ENCODE peak calls at places on chromosomes 11 and 22, in six cellular contexts. One of them, this sample, is unnamed.

GRCh38 chr22:26321469-26321913 is 107.6 kb upstream of the ASPHD2 start:
- DNase-seq in right lobe of liver: no peak
- DNase-seq in stomach: no peak
- DNase-seq in spleen: no peak
- DNase-seq in GM12891: no peak
- DNase-seq in H54: peak
- DNase-seq in this sample: no peak

GRCh38 chr11:95650271-95650670 is 139.3 kb downstream of the FAM76B start:
- DNase-seq in right lobe of liver: no peak
- DNase-seq in stomach: no peak
- DNase-seq in spleen: no peak
- DNase-seq in GM12891: no peak
- DNase-seq in H54: no peak
- DNase-seq in this sample: no peak

GRCh38 chr11:13923716-13924650 is 38.5 kb upstream of the SPON1 start:
- DNase-seq in right lobe of liver: no peak
- DNase-seq in stomach: no peak
- DNase-seq in spleen: no peak
- DNase-seq in GM12891: no peak
- DNase-seq in H54: no peak
- DNase-seq in this sample: no peak

GRCh38 chr11:124766156-124766555 is 4.1 kb upstream of the ESAM start:
- DNase-seq in right lobe of liver: no peak
- DNase-seq in stomach: no peak
- DNase-seq in spleen: no peak
- DNase-seq in GM12891: no peak
- DNase-seq in H54: no peak
- DNase-seq in this sample: no peak

GRCh38 chr11:73001615-73002014 is 140.5 kb downstream of the FCHSD2 start:
- DNase-seq in right lobe of liver: no peak
- DNase-seq in stomach: no peak
- DNase-seq in spleen: no peak
- DNase-seq in GM12891: no peak
- DNase-seq in H54: no peak
- DNase-seq in this sample: no peak

GRCh38 chr11:113311536-113311935 is 2.8 kb upstream of the TTC12 start:
- DNase-seq in right lobe of liver: no peak
- DNase-seq in stomach: no peak
- DNase-seq in spleen: no peak
- DNase-seq in GM12891: no peak
- DNase-seq in H54: no peak
- DNase-seq in this sample: no peak

GRCh38 chr11:57255618-57256017 is 18.6 kb upstream of the APLNR start:
- DNase-seq in right lobe of liver: no peak
- DNase-seq in stomach: no peak
- DNase-seq in spleen: no peak
- DNase-seq in GM12891: no peak
- DNase-seq in H54: no peak
- DNase-seq in this sample: no peak

GRCh38 chr11:2269601-2270321 is 627 bp downstream of the ASCL2 start:
- DNase-seq in right lobe of liver: peak
- DNase-seq in stomach: peak
- DNase-seq in spleen: peak
- DNase-seq in GM12891: no peak
- DNase-seq in H54: no peak
- DNase-seq in this sample: peak

GRCh38 chr11:82906236-82906635 is 4.7 kb downstream of the DDIAS start:
- DNase-seq in right lobe of liver: no peak
- DNase-seq in stomach: no peak
- DNase-seq in spleen: no peak
- DNase-seq in GM12891: no peak
- DNase-seq in H54: no peak
- DNase-seq in this sample: peak

GRCh38 chr11:56885182-56885581 is 103.5 kb upstream of the OR5AK2 start:
- DNase-seq in right lobe of liver: no peak
- DNase-seq in stomach: peak
- DNase-seq in spleen: no peak
- DNase-seq in GM12891: no peak
- DNase-seq in H54: no peak
- DNase-seq in this sample: no peak

GRCh38 chr11:134313821-134314607 is 17.8 kb upstream of the GLB1L2 start:
- DNase-seq in right lobe of liver: no peak
- DNase-seq in stomach: no peak
- DNase-seq in spleen: no peak
- DNase-seq in GM12891: no peak
- DNase-seq in H54: no peak
- DNase-seq in this sample: no peak

GRCh38 chr11:130677486-130678153 is 229.2 kb downstream of the ADAMTS15 start:
- DNase-seq in right lobe of liver: no peak
- DNase-seq in stomach: no peak
- DNase-seq in spleen: no peak
- DNase-seq in GM12891: no peak
- DNase-seq in H54: peak
- DNase-seq in this sample: no peak

GRCh38 chr22:45534339-45535192 is 31.9 kb downstream of the FBLN1 start:
- DNase-seq in right lobe of liver: no peak
- DNase-seq in stomach: no peak
- DNase-seq in spleen: no peak
- DNase-seq in GM12891: no peak
- DNase-seq in H54: no peak
- DNase-seq in this sample: no peak

GRCh38 chr11:10076458-10077141 is 217.4 kb downstream of the SBF2 start:
- DNase-seq in right lobe of liver: peak
- DNase-seq in stomach: peak
- DNase-seq in spleen: no peak
- DNase-seq in GM12891: peak
- DNase-seq in H54: no peak
- DNase-seq in this sample: peak

GRCh38 chr22:46867106-46867505 is 104.7 kb downstream of the TBC1D22A start:
- DNase-seq in right lobe of liver: no peak
- DNase-seq in stomach: no peak
- DNase-seq in spleen: no peak
- DNase-seq in GM12891: no peak
- DNase-seq in H54: no peak
- DNase-seq in this sample: no peak

GRCh38 chr11:28296426-28296825 is 188.2 kb downstream of the METTL15 start:
- DNase-seq in right lobe of liver: no peak
- DNase-seq in stomach: no peak
- DNase-seq in spleen: no peak
- DNase-seq in GM12891: no peak
- DNase-seq in H54: no peak
- DNase-seq in this sample: no peak

GRCh38 chr11:92226331-92227232 is 2.0 kb downstream of the FAT3 start:
- DNase-seq in right lobe of liver: no peak
- DNase-seq in stomach: no peak
- DNase-seq in spleen: no peak
- DNase-seq in GM12891: no peak
- DNase-seq in H54: no peak
- DNase-seq in this sample: no peak

GRCh38 chr11:109140857-109141515 is 281.0 kb upstream of the C11orf87 start:
- DNase-seq in right lobe of liver: no peak
- DNase-seq in stomach: no peak
- DNase-seq in spleen: no peak
- DNase-seq in GM12891: no peak
- DNase-seq in H54: no peak
- DNase-seq in this sample: no peak

GRCh38 chr22:47929073-47929472 is 1166.6 kb downstream of the TBC1D22A start:
- DNase-seq in right lobe of liver: no peak
- DNase-seq in stomach: no peak
- DNase-seq in spleen: no peak
- DNase-seq in GM12891: no peak
- DNase-seq in H54: no peak
- DNase-seq in this sample: no peak

GRCh38 chr11:130476922-130477491 is 28.6 kb downstream of the ADAMTS15 start:
- DNase-seq in right lobe of liver: no peak
- DNase-seq in stomach: no peak
- DNase-seq in spleen: no peak
- DNase-seq in GM12891: no peak
- DNase-seq in H54: no peak
- DNase-seq in this sample: no peak

GRCh38 chr22:40728731-40729189 is 49.5 kb downstream of the MCHR1 start:
- DNase-seq in right lobe of liver: no peak
- DNase-seq in stomach: peak
- DNase-seq in spleen: peak
- DNase-seq in GM12891: no peak
- DNase-seq in H54: no peak
- DNase-seq in this sample: no peak

GRCh38 chr11:57100638-57101312 is 81.0 kb upstream of the LRRC55 start:
- DNase-seq in right lobe of liver: no peak
- DNase-seq in stomach: no peak
- DNase-seq in spleen: no peak
- DNase-seq in GM12891: no peak
- DNase-seq in H54: no peak
- DNase-seq in this sample: no peak

GRCh38 chr22:46054091-46054877 is 77.3 kb upstream of the WNT7B start:
- DNase-seq in right lobe of liver: peak
- DNase-seq in stomach: peak
- DNase-seq in spleen: peak
- DNase-seq in GM12891: no peak
- DNase-seq in H54: no peak
- DNase-seq in this sample: no peak

GRCh38 chr11:61467609-61468401 is 37.9 kb downstream of the SDHAF2 start:
- DNase-seq in right lobe of liver: no peak
- DNase-seq in stomach: no peak
- DNase-seq in spleen: no peak
- DNase-seq in GM12891: no peak
- DNase-seq in H54: no peak
- DNase-seq in this sample: no peak

GRCh38 chr11:113518716-113519495 is 43.7 kb upstream of the DRD2 start:
- DNase-seq in right lobe of liver: no peak
- DNase-seq in stomach: no peak
- DNase-seq in spleen: no peak
- DNase-seq in GM12891: no peak
- DNase-seq in H54: no peak
- DNase-seq in this sample: no peak

GRCh38 chr22:24422078-24422665 is 5.2 kb upstream of the ADORA2A start:
- DNase-seq in right lobe of liver: no peak
- DNase-seq in stomach: no peak
- DNase-seq in spleen: no peak
- DNase-seq in GM12891: no peak
- DNase-seq in H54: no peak
- DNase-seq in this sample: no peak

GRCh38 chr11:96366024-96366423 is 23.0 kb upstream of the MAML2 start:
- DNase-seq in right lobe of liver: no peak
- DNase-seq in stomach: no peak
- DNase-seq in spleen: no peak
- DNase-seq in GM12891: no peak
- DNase-seq in H54: no peak
- DNase-seq in this sample: peak

GRCh38 chr11:91164452-91164822 is 941.6 kb upstream of the CHORDC1 start:
- DNase-seq in right lobe of liver: no peak
- DNase-seq in stomach: no peak
- DNase-seq in spleen: no peak
- DNase-seq in GM12891: no peak
- DNase-seq in H54: no peak
- DNase-seq in this sample: no peak

GRCh38 chr11:72642815-72643511 is 31.3 kb downstream of the PDE2A start:
- DNase-seq in right lobe of liver: peak
- DNase-seq in stomach: peak
- DNase-seq in spleen: peak
- DNase-seq in GM12891: peak
- DNase-seq in H54: peak
- DNase-seq in this sample: peak

GRCh38 chr22:36369922-36370781 is 17.6 kb downstream of the MYH9 start:
- DNase-seq in right lobe of liver: no peak
- DNase-seq in stomach: peak
- DNase-seq in spleen: peak
- DNase-seq in GM12891: no peak
- DNase-seq in H54: no peak
- DNase-seq in this sample: peak

GRCh38 chr11:842370-843002 is at the start of the genes POLR2L and TSPAN4:
- DNase-seq in right lobe of liver: peak
- DNase-seq in stomach: peak
- DNase-seq in spleen: peak
- DNase-seq in GM12891: peak
- DNase-seq in H54: no peak
- DNase-seq in this sample: peak
- TF ChIP-seq POLR2A in right lobe of liver: peak
- TF ChIP-seq POLR2A in stomach: no peak
- TF ChIP-seq POLR2A in spleen: peak
- TF ChIP-seq POLR2A in GM12891: peak
- TF ChIP-seq POLR2A in H54: peak
- TF ChIP-seq POLR2A in this sample: peak

GRCh38 chr22:38756631-38757463 is 1.0 kb upstream of the SUN2 start:
- DNase-seq in right lobe of liver: no peak
- DNase-seq in stomach: no peak
- DNase-seq in spleen: peak
- DNase-seq in GM12891: no peak
- DNase-seq in H54: no peak
- DNase-seq in this sample: peak

GRCh38 chr22:38754247-38755154 is 1.3 kb downstream of the SUN2 start:
- DNase-seq in right lobe of liver: peak
- DNase-seq in stomach: peak
- DNase-seq in spleen: no peak
- DNase-seq in GM12891: no peak
- DNase-seq in H54: peak
- DNase-seq in this sample: peak

GRCh38 chr22:38757464-38757757 is 1.6 kb upstream of the SUN2 start:
- DNase-seq in right lobe of liver: no peak
- DNase-seq in stomach: no peak
- DNase-seq in spleen: no peak
- DNase-seq in GM12891: no peak
- DNase-seq in H54: no peak
- DNase-seq in this sample: no peak

GRCh38 chr22:38755155-38755910 is 465 bp downstream of the SUN2 start:
- DNase-seq in right lobe of liver: peak
- DNase-seq in stomach: peak
- DNase-seq in spleen: peak
- DNase-seq in GM12891: no peak
- DNase-seq in H54: peak
- DNase-seq in this sample: peak

GRCh38 chr22:38755911-38756532 is at the start of gene SUN2:
- DNase-seq in right lobe of liver: peak
- DNase-seq in stomach: peak
- DNase-seq in spleen: peak
- DNase-seq in GM12891: peak
- DNase-seq in H54: peak
- DNase-seq in this sample: peak
- TF ChIP-seq POLR2A in right lobe of liver: peak
- TF ChIP-seq POLR2A in stomach: no peak
- TF ChIP-seq POLR2A in spleen: peak
- TF ChIP-seq POLR2A in GM12891: peak
- TF ChIP-seq POLR2A in H54: peak
- TF ChIP-seq POLR2A in this sample: peak

GRCh38 chr11:74398244-74399159 is at the start of gene PGM2L1:
- DNase-seq in right lobe of liver: peak
- DNase-seq in stomach: peak
- DNase-seq in spleen: peak
- DNase-seq in GM12891: peak
- DNase-seq in H54: peak
- DNase-seq in this sample: peak
- TF ChIP-seq POLR2A in right lobe of liver: peak
- TF ChIP-seq POLR2A in stomach: no peak
- TF ChIP-seq POLR2A in spleen: no peak
- TF ChIP-seq POLR2A in GM12891: no peak
- TF ChIP-seq POLR2A in H54: peak
- TF ChIP-seq POLR2A in this sample: peak

GRCh38 chr11:17560281-17561110 is 13.4 kb downstream of the OTOG start:
- DNase-seq in right lobe of liver: no peak
- DNase-seq in stomach: no peak
- DNase-seq in spleen: no peak
- DNase-seq in GM12891: no peak
- DNase-seq in H54: no peak
- DNase-seq in this sample: no peak
- TF ChIP-seq POLR2A in right lobe of liver: no peak
- TF ChIP-seq POLR2A in stomach: no peak
- TF ChIP-seq POLR2A in spleen: no peak
- TF ChIP-seq POLR2A in GM12891: no peak
- TF ChIP-seq POLR2A in H54: no peak
- TF ChIP-seq POLR2A in this sample: no peak

This sample was measured in erythroblast.